ENCODE peak calls at places on chromosome 22, in seven cellular contexts. W is MM.1S; Q is heart left ventricle; Z is pancreas; K is CD4-positive, CD25-positive, alpha-beta regulatory T cell; M is mesenchymal stem cell; E is endodermal cell. I is an unnamed sample. For H3K36me3, the result is how much of the 10 kb centered on the place peaks cover.

GRCh38 chr22:38954414-38955043 is 2.9 kb upstream of the APOBEC3A start:
- DNase-seq in W (no peak), Q (no peak), Z (no peak), K (no peak), M (no peak), E (no peak), I (no peak)

GRCh38 chr22:38163844-38164577 is 17.6 kb downstream of the PLA2G6 start:
- DNase-seq in W (no peak), Q (no peak), Z (no peak), K (no peak), M (no peak), E (no peak), I (no peak)

GRCh38 chr22:36302439-36303114 is 49.6 kb downstream of the APOL1 start:
- DNase-seq in W (no peak), Q (no peak), Z (no peak), K (no peak), M (peak), E (no peak), I (no peak)

GRCh38 chr22:44738347-44738715 is 14.0 kb upstream of the ARHGAP8 start:
- DNase-seq in W (no peak), Q (no peak), Z (no peak), K (no peak), M (no peak), E (peak), I (no peak)

GRCh38 chr22:45083659-45084305 is 74.0 kb upstream of the PHF21B start:
- DNase-seq in W (no peak), Q (no peak), Z (no peak), K (no peak), M (peak), E (no peak), I (peak)

GRCh38 chr22:43852605-43853327 is 9.5 kb downstream of the SULT4A1 start:
- DNase-seq in W (no peak), Q (peak), Z (no peak), K (no peak), M (no peak), E (peak), I (no peak)

GRCh38 chr22:37281646-37282384 is 493 bp upstream of the CYTH4 start:
- DNase-seq in W (no peak), Q (no peak), Z (no peak), K (no peak), M (peak), E (no peak), I (no peak)

GRCh38 chr22:39439170-39439569 is 17.6 kb upstream of the MGAT3 start:
- DNase-seq in W (no peak), Q (no peak), Z (no peak), K (no peak), M (peak), E (no peak), I (no peak)

GRCh38 chr22:22951035-22951434 is 63.4 kb downstream of the IGLL5 start:
- DNase-seq in W (no peak), Q (no peak), Z (no peak), K (no peak), M (no peak), E (no peak), I (no peak)

DNA sequence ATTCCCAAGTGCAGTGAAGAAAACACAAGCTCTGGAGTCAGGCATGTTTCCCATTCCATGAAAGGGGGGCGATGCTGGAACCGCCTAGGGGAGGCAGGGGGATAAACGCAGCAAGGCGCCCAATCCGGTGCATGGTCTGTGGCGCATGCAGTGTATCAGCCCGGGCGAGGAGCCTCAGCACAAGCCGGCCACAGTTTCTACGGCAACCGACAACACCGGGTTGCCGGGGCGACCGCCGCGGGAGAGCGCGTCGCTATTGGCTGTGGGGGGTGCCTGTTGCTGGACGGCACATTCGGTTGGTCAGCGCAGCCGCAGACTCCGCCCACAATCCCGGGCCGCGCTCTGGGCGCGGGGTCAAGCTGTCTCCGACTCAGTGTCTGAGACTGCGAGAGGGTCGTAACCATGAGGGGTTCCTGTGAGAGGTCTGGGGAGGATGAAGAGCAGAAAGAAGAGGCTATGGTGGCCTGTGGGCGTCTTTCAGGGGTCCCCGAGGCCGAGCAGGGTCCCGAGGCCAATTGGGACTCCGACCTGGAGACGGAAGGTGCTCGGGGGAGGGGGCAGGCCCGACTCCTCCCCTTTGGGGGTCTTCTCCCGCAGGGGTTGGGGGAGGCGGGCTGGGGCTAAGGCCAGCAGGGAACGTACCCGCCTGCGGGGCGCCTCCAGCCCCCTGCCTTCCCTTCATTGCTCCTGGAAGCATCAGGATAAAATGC is at the start of gene LRRC74B:
- DNase-seq in W (peak), Q (peak), Z (peak), K (peak), M (peak), E (peak), I (peak)
- H3K27ac ChIP-seq in W (peak), Q (no peak), Z (no peak), K (no peak), M (peak), E (peak), I (peak)

GRCh38 chr22:47610281-47610680 is 847.8 kb downstream of the TBC1D22A start:
- DNase-seq in W (no peak), Q (no peak), Z (no peak), K (no peak), M (no peak), E (no peak), I (no peak)

GRCh38 chr22:47613606-47614350 is 851.3 kb downstream of the TBC1D22A start:
- DNase-seq in W (no peak), Q (no peak), Z (no peak), K (no peak), M (no peak), E (no peak), I (no peak)

GRCh38 chr22:47610766-47611165 is 848.3 kb downstream of the TBC1D22A start:
- DNase-seq in W (no peak), Q (no peak), Z (no peak), K (no peak), M (no peak), E (no peak), I (no peak)

GRCh38 chr22:47609653-47610052 is 847.2 kb downstream of the TBC1D22A start:
- DNase-seq in W (no peak), Q (no peak), Z (no peak), K (no peak), M (no peak), E (no peak), I (no peak)

GRCh38 chr22:47612136-47612910 is 849.9 kb downstream of the TBC1D22A start:
- DNase-seq in W (no peak), Q (no peak), Z (no peak), K (no peak), M (no peak), E (no peak), I (no peak)
- H3K4me3 ChIP-seq in W (no peak), Q (no peak), Z (no peak), K (no peak), M (no peak), E (no peak), I (no peak)

GRCh38 chr22:29517215-29517908 is 36.2 kb downstream of the THOC5 start:
- DNase-seq in W (no peak), Q (peak), Z (no peak), K (no peak), M (no peak), E (no peak), I (no peak)
- H3K36me3 ChIP-seq in W (under half), Q (under half), Z (under half), K (half or more), M (half or more), E (half or more), I (half or more)

GRCh38 chr22:19420321-19420720 is 11.2 kb downstream of the HIRA start:
- DNase-seq in W (no peak), Q (no peak), Z (no peak), K (no peak), M (no peak), E (no peak), I (no peak)

GRCh38 chr22:19423906-19424500 is 7.5 kb downstream of the HIRA start:
- DNase-seq in W (no peak), Q (no peak), Z (no peak), K (no peak), M (no peak), E (no peak), I (no peak)

GRCh38 chr22:19419464-19420178 is 11.9 kb downstream of the HIRA start:
- DNase-seq in W (peak), Q (no peak), Z (no peak), K (peak), M (no peak), E (peak), I (peak)

GRCh38 chr22:19419086-19419463 is 12.5 kb downstream of the HIRA start:
- DNase-seq in W (peak), Q (no peak), Z (no peak), K (no peak), M (no peak), E (peak), I (no peak)

DNA sequence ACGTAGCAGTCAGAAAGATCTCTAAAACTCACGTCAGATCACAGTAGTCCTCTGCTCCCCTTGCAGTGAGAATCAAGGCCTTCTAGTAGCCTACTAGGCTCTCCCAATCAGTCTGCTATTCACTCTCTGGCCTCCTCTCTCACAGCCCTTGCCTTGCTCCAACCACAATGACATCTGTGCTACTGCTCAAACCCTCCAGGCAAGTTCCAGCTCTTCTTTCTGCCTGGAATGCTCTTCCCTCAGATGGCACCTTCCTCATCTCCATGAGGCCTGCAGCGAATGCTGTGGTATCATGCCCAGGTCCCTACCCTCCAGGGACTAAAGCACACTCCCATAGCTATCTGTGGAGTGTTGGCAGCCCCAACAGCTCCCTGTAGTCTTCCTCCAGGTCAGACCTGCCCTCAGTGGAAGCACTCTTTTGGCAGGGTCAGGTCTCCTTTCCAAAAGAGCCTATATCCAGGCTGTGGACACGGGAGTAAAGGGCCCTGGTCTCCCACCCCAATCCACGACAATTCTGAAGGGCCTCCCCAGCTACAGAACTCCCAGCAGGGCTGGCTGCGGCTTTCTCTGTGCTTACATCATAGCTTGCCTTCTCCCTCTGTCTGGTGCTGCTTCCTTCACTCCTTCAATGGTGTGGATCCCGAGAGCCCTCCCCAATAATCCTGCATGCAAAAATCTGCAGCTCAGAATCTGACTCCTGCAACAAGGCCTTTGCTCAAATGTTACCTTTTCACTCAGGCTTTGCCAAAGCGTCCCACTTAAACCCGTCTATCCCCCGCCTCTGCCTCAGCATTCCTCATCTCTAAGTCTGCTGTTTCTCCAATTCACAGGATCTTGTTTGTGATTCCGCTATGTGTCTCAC is 8.9 kb downstream of the HIRA start:
- DNase-seq in W (no peak), Q (no peak), Z (no peak), K (no peak), M (no peak), E (no peak), I (no peak)
- H3K27ac ChIP-seq in W (peak), Q (no peak), Z (no peak), K (no peak), M (no peak), E (peak), I (peak)

DNA sequence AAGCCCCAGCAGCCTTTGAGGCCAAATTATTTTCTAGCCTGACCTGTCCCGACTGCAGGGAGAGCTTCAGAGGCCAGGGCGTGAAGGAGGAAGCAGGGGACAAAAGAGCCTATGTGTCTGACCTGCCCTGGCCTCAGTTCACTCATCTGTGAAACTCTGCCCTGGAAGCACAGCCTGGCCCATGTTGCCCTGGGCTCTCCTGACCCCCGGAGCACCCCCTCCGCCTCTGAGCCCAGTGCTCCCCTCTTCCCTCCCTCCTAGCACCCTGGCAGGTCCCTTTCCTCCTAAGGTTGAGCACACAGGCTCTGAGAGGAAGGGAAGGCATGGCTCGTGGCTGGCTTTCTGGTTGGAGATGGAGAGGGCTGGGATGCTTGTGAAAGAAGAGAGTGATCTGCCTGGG is 3.4 kb upstream of the A4GALT start:
- DNase-seq in W (no peak), Q (no peak), Z (no peak), K (no peak), M (no peak), E (no peak), I (no peak)
- H3K4me3 ChIP-seq in W (no peak), Q (no peak), Z (no peak), K (no peak), M (no peak), E (no peak), I (no peak)

GRCh38 chr22:30575859-30576258 is 1.4 kb upstream of the GAL3ST1 start:
- DNase-seq in W (no peak), Q (no peak), Z (peak), K (no peak), M (no peak), E (no peak), I (no peak)
- H3K36me3 ChIP-seq in W (under half), Q (under half), Z (under half), K (half or more), M (half or more), E (under half), I (under half)

GRCh38 chr22:29080061-29080975 is 7.5 kb downstream of the KREMEN1 start:
- DNase-seq in W (no peak), Q (no peak), Z (no peak), K (no peak), M (peak), E (no peak), I (peak)

GRCh38 chr22:29079218-29079901 is 6.5 kb downstream of the KREMEN1 start:
- DNase-seq in W (no peak), Q (no peak), Z (no peak), K (no peak), M (no peak), E (no peak), I (no peak)

GRCh38 chr22:29078036-29078868 is 5.4 kb downstream of the KREMEN1 start:
- DNase-seq in W (no peak), Q (no peak), Z (no peak), K (no peak), M (no peak), E (no peak), I (no peak)

GRCh38 chr22:29081499-29082236 is 8.8 kb downstream of the KREMEN1 start:
- DNase-seq in W (no peak), Q (no peak), Z (no peak), K (no peak), M (no peak), E (no peak), I (no peak)

GRCh38 chr22:29078869-29079207 is 6.0 kb downstream of the KREMEN1 start:
- DNase-seq in W (no peak), Q (no peak), Z (no peak), K (no peak), M (no peak), E (no peak), I (no peak)
- H3K27ac ChIP-seq in W (no peak), Q (no peak), Z (no peak), K (no peak), M (no peak), E (no peak), I (peak)

GRCh38 chr22:28978158-28978557 is 83.5 kb downstream of the C22orf31 start:
- DNase-seq in W (peak), Q (no peak), Z (no peak), K (no peak), M (peak), E (no peak), I (peak)
- H3K4me3 ChIP-seq in W (no peak), Q (no peak), Z (peak), K (no peak), M (no peak), E (no peak), I (no peak)